ENCODE peak calls at places on chromosomes 13 and 19, in five cellular contexts. T is endothelial cell of umbilical vein, W is neural progenitor cell, D is astrocyte, M is HCT116. Z is an unnamed sample.

GRCh38 chr19:9793051-9793591 is 24.6 kb upstream of the ZNF846 start:
- DNase-seq in T (no peak), D (peak; percentile 39), M (no peak), W (no peak), Z (peak; percentile 80)

GRCh38 chr13:43838909-43839308 is 40.6 kb downstream of the CCDC122 start:
- DNase-seq in W (no peak), D (peak; percentile 86), M (no peak), T (no peak), Z (no peak)

GRCh38 chr13:24264976-24265375 is 44.4 kb upstream of the C1QTNF9 start:
- DNase-seq in D (no peak), W (no peak), M (no peak), T (no peak), Z (peak; percentile 75)

GRCh38 chr13:26786651-26787295 is 26.2 kb upstream of the GPR12 start:
- DNase-seq in W (no peak), D (no peak), M (no peak), T (no peak), Z (no peak)

GRCh38 chr13:71517004-71517403 is 350.0 kb downstream of the DACH1 start:
- DNase-seq in T (peak; percentile 63), W (no peak), D (no peak), M (peak; percentile 3), Z (no peak)

GRCh38 chr19:36686365-36687213 is 823 bp upstream of the ZNF567 start:
- DNase-seq in D (peak; percentile 2), W (peak; percentile 19), T (no peak), M (no peak), Z (peak; percentile 32)

GRCh38 chr19:14563989-14564650 is 7.7 kb downstream of the NDUFB7 start:
- DNase-seq in T (no peak), D (no peak), M (peak; percentile 68), W (peak; percentile 71), Z (peak; percentile 74)

GRCh38 chr19:32800191-32800590 is 69.4 kb downstream of the SLC7A9 start:
- DNase-seq in T (no peak), W (no peak), D (no peak), M (no peak), Z (no peak)

GRCh38 chr13:70424928-70425327 is 316.7 kb upstream of the KLHL1 start:
- DNase-seq in D (no peak), W (no peak), M (no peak), T (no peak), Z (no peak)

GRCh38 chr13:31090921-31091624 is 70.6 kb downstream of the HSPH1 start:
- DNase-seq in W (no peak), M (no peak), T (peak; percentile 70), D (no peak), Z (no peak)

GRCh38 chr13:75312884-75313520 is 169.0 kb downstream of the TBC1D4 start:
- DNase-seq in W (no peak), T (no peak), D (no peak), M (no peak), Z (no peak)

GRCh38 chr13:66933527-66933926 is 296.6 kb downstream of the PCDH9 start:
- DNase-seq in D (no peak), T (no peak), M (no peak), W (no peak), Z (no peak)

GRCh38 chr13:105874808-105875207 is 660.7 kb downstream of the EFNB2 start:
- DNase-seq in T (no peak), M (no peak), D (no peak), W (no peak), Z (no peak)
- H3K4me3 ChIP-seq in T (no peak overlapping the region), M (no peak overlapping the region), D (no peak overlapping the region), W (no peak overlapping the region), Z (no peak overlapping the region)

GRCh38 chr13:35471466-35472307 is 4.8 kb downstream of the MAB21L1 start:
- DNase-seq in T (no peak), W (peak; percentile 66), D (no peak), M (no peak), Z (no peak)

GRCh38 chr13:35470671-35471465 is 5.6 kb downstream of the MAB21L1 start:
- DNase-seq in W (peak; percentile 89), D (peak; percentile 25), M (no peak), T (peak; percentile 32), Z (no peak)

GRCh38 chr13:35474551-35474950 is 1.9 kb downstream of the MAB21L1 start:
- DNase-seq in T (no peak), W (peak; percentile 55), D (no peak), M (no peak), Z (no peak)

GRCh38 chr13:35469781-35470380 is 6.6 kb downstream of the MAB21L1 start:
- DNase-seq in W (peak; percentile 65), D (no peak), T (no peak), M (no peak), Z (no peak)

GRCh38 chr13:35472308-35473008 is 4.0 kb downstream of the MAB21L1 start:
- DNase-seq in D (no peak), M (no peak), T (no peak), W (peak; percentile 28), Z (peak; percentile 16)
- TF ChIP-seq EZH2 in D (no peak), M (no peak), T (no peak), W (no peak), Z (no peak)

GRCh38 chr19:50333737-50334617 is 4.8 kb upstream of the KCNC3 start:
- DNase-seq in D (peak; percentile 6), T (no peak), W (peak; percentile 86), M (no peak), Z (no peak)

GRCh38 chr19:50334741-50335421 is 5.7 kb upstream of the KCNC3 start:
- DNase-seq in T (no peak), M (no peak), W (no peak), D (no peak), Z (no peak)

GRCh38 chr19:50332264-50333038 is 3.3 kb upstream of the KCNC3 start:
- DNase-seq in M (no peak), D (no peak), W (peak; percentile 77), T (no peak), Z (no peak)

GRCh38 chr19:50332014-50332263 is 2.8 kb upstream of the KCNC3 start:
- DNase-seq in W (no peak), M (no peak), T (no peak), D (no peak), Z (no peak)

GRCh38 chr19:50333235-50333736 is 4.1 kb upstream of the KCNC3 start:
- DNase-seq in T (peak; percentile 89), D (peak; percentile 57), M (peak; percentile 88), W (peak; percentile 96), Z (no peak)
- H3K4me3 ChIP-seq in T (no peak overlapping the region), D (peak overlapping the region; percentile 59), M (peak overlapping the region; percentile 40), W (peak overlapping the region; percentile 62), Z (no peak overlapping the region)

GRCh38 chr19:3269972-3270667 is 45.7 kb downstream of the CELF5 start:
- DNase-seq in W (no peak), M (no peak), D (no peak), T (no peak), Z (no peak)
- TF ChIP-seq EZH2 in W (no peak), M (no peak), D (peak; percentile 61), T (peak; percentile 52), Z (no peak)

GRCh38 chr13:110012102-110012739 is 225.8 kb upstream of the IRS2 start:
- DNase-seq in T (peak; percentile 6), M (peak; percentile 60), D (peak; percentile 100), W (no peak), Z (no peak)
- H3K4me3 ChIP-seq in T (no peak overlapping the region), M (no peak overlapping the region), D (peak overlapping the region; percentile 12), W (no peak overlapping the region), Z (no peak overlapping the region)

GRCh38 chr13:99978781-99979452 is 2.7 kb upstream of the ZIC2 start:
- DNase-seq in W (peak; percentile 92), D (no peak), T (no peak), M (no peak), Z (no peak)
- TF ChIP-seq EZH2 in W (no peak), D (peak; percentile 7), T (peak; percentile 64), M (no peak), Z (no peak)

GRCh38 chr19:16074488-16075365 is 1.6 kb upstream of the TPM4 start:
- DNase-seq in M (no peak), W (no peak), D (no peak), T (no peak), Z (no peak)
- H3K4me3 ChIP-seq in M (no peak overlapping the region), W (no peak overlapping the region), D (no peak overlapping the region), T (no peak overlapping the region), Z (no peak overlapping the region)

DNA sequence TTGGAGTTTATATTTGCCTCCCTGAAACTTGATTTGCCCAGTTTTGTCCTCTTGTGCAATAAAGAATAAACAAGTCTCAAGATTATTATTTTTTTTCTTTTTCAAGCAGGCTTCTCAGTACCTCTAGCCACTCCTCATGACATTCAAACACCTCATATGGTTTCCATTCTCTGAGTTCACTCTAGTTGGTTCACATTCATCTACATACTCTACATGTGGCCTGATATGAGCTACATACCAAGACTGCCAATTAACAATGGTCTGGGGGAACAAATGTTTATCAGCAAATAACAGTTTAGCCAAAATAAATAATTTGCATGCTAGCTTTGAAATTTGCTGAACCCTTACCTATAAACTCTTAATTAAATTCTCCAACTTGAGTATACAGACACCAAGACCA is 22.5 kb downstream of the KCNRG start:
- DNase-seq in D (no peak), W (no peak), M (no peak), T (no peak), Z (no peak)
- TF ChIP-seq EZH2 in D (no peak), W (no peak), M (no peak), T (no peak), Z (no peak)

DNA sequence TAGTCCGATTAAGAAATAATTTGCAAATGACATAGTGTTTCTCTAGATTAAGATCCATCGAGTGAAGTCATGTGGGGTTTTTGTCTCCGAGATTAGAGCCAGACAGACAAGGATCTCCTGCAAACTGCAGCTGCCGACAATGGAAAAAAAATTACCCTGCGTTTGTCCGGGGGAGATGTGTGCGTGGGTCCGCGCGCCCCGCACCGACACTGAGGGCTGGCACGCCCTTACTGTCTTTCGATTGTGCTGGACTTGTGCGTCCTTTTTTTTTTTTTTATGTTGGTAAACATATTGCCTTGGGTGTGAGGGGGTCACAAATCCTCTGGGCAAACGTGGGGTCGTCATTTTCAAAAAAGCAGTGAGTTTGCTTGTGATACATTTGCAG is 11.9 kb upstream of the SOX1 start:
- DNase-seq in T (no peak), M (no peak), W (no peak), D (no peak), Z (no peak)
- H3K4me3 ChIP-seq in T (no peak overlapping the region), M (no peak overlapping the region), W (no peak overlapping the region), D (no peak overlapping the region), Z (no peak overlapping the region)

Z was measured in DND-41.